ENCODE peak calls at places on chromosome 2, in seven cellular contexts. A, S, O, C, R, W and E are unnamed samples.
A peak's percentile ranks its signal among the peaks of the same experiment; 100 is the strongest.

GRCh38 chr2:236103981-236104380 is 64.2 kb downstream of the GBX2 start:
- DNase-seq in A (no peak), S (no peak), O (no peak), C (no peak), R (no peak), W (no peak), E (no peak)

GRCh38 chr2:145593991-145594702 is 1074.2 kb upstream of the ZEB2 start:
- DNase-seq in A (no peak), S (no peak), O (no peak), C (no peak), R (no peak), W (no peak), E (no peak)

GRCh38 chr2:157874997-157875719 is 972 bp downstream of the ACVR1 start:
- DNase-seq in A (no peak), S (peak; percentile 80), O (no peak), C (peak; percentile 71), R (peak; percentile 20), W (no peak), E (no peak)

GRCh38 chr2:236264256-236264655 is at the start of gene ASB18:
- DNase-seq in A (no peak), S (no peak), O (no peak), C (no peak), R (no peak), W (no peak), E (no peak)

GRCh38 chr2:158786897-158787296 is 8.2 kb upstream of the DAPL1 start:
- DNase-seq in A (no peak), S (no peak), O (no peak), C (no peak), R (no peak), W (no peak), E (no peak)

GRCh38 chr2:101396352-101396717 is 9.0 kb upstream of the CREG2 start:
- DNase-seq in A (peak; percentile 45), S (no peak), O (peak; percentile 17), C (no peak), R (no peak), W (no peak), E (no peak)

GRCh38 chr2:11154460-11155325 is 574 bp upstream of the SLC66A3 start:
- DNase-seq in A (peak; percentile 92), S (peak; percentile 99), O (peak; percentile 99), C (peak; percentile 99), R (peak; percentile 98), W (peak; percentile 89), E (peak; percentile 98)

GRCh38 chr2:234438322-234438977 is 58.4 kb downstream of the ARL4C start:
- DNase-seq in A (no peak), S (no peak), O (no peak), C (no peak), R (no peak), W (no peak), E (no peak)

GRCh38 chr2:207770602-207771404 is 1.1 kb upstream of the FZD5 start:
- DNase-seq in A (no peak), S (peak; percentile 83), O (no peak), C (no peak), R (no peak), W (no peak), E (no peak)

GRCh38 chr2:231189571-231190495 is 8.6 kb upstream of the ARMC9 start:
- DNase-seq in A (no peak), S (no peak), O (no peak), C (peak; percentile 79), R (no peak), W (no peak), E (peak; percentile 52)

GRCh38 chr2:109428841-109429710 is 184.7 kb downstream of the SEPTIN10 start:
- DNase-seq in A (no peak), S (peak; percentile 64), O (no peak), C (peak; percentile 49), R (no peak), W (no peak), E (no peak)

GRCh38 chr2:43228782-43229659 is 2.6 kb upstream of the ZFP36L2 start:
- DNase-seq in A (no peak), S (peak; percentile 53), O (no peak), C (no peak), R (no peak), W (no peak), E (no peak)

GRCh38 chr2:39491653-39492052 is 54.6 kb upstream of the MAP4K3 start:
- DNase-seq in A (no peak), S (no peak), O (no peak), C (no peak), R (no peak), W (no peak), E (no peak)

GRCh38 chr2:218010838-218011616 is 8.2 kb upstream of the TNS1 start:
- DNase-seq in A (no peak), S (no peak), O (no peak), C (no peak), R (no peak), W (no peak), E (no peak)

GRCh38 chr2:218010116-218010837 is 7.5 kb upstream of the TNS1 start:
- DNase-seq in A (no peak), S (peak; percentile 85), O (no peak), C (peak; percentile 83), R (peak; percentile 63), W (no peak), E (peak; percentile 65)

GRCh38 chr2:218009191-218010114 is 6.7 kb upstream of the TNS1 start:
- DNase-seq in A (no peak), S (no peak), O (no peak), C (no peak), R (no peak), W (no peak), E (no peak)

GRCh38 chr2:218006741-218007140 is 3.9 kb upstream of the TNS1 start:
- DNase-seq in A (no peak), S (no peak), O (no peak), C (no peak), R (no peak), W (no peak), E (no peak)

DNA sequence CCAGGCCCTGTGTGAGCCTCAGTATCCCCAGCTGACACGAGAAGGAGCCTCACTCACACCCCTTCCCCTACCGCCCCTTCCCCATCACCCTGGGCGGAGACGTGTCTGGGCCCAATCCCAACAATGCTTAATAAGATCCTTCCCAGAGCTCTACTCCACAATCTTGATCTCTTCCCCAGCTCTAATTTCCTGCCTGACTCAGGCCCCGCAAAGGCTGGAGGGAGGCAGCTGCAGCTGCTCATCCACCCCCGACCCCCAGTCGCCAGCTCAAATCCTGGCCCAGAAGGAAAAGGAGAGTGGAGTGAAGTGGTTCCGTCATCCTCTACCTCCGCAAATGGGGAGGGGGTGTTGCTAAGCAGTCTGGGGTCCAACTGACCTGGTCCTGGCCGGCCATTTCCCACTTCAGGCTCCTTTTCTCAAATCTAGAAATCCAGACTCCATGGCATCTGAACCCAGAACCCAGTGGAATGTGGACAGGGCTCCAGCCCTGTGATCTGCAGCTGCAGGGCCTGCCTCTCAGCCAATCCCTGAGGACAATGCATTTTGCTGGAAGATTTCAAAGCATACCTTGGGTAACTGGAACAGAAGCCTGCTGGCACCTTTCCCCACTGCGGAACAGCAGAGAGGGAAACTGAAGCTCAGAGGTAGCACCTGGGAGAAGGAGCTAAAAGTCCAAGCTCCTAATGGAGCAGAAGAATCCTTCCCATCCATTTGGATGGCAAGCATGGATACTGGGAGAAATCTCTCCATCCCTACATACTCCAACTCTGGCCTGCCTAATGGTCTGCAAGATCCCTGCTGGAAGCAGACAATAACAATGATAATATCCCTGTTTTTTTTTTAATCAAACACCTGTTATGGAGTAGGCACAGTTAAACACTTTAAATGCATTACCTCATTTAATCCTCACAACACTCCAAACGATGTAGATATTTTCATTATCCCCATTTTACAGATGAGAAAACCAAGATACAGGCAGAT is 5.6 kb upstream of the TNS1 start:
- DNase-seq in A (no peak), S (no peak), O (no peak), C (no peak), R (no peak), W (no peak), E (no peak)
- TF ChIP-seq POLR2A in A (no peak), S (no peak), O (no peak), C (no peak), R (no peak), W (no peak), E (no peak)

GRCh38 chr2:128304715-128305554 is 13.7 kb downstream of the HS6ST1 start:
- DNase-seq in A (peak; percentile 76), S (peak; percentile 73), O (peak; percentile 90), C (peak; percentile 96), R (peak; percentile 96), W (peak; percentile 72), E (peak; percentile 73)
- TF ChIP-seq CTCF in A (no peak), S (no peak), O (no peak), C (no peak), R (no peak), W (no peak), E (no peak)

DNA sequence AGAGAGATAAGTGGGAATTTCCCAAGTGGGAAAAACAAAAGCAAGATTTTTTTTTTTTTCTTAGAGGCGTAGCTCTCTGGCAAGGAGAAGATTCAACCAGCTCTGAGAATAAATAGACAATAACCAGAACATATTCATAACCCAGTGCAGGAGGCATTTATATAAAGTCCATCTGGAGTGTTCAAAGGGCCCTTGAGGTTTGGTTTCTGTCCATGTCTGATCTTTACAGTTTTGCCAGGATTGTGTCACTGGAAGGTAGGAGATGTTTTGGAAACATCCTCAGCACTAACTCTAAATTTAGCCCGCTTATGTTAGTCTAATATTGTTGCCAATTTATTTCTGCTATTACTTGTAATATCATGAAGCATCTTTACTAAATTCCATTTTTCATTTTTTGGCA is 22.3 kb upstream of the REV1 start:
- DNase-seq in A (no peak), S (no peak), O (no peak), C (no peak), R (no peak), W (no peak), E (no peak)
- TF ChIP-seq POLR2AphosphoS5 in A (no peak), S (no peak), O (no peak), C (peak; percentile 99), R (peak; percentile 38), W (no peak), E (peak; percentile 42)

GRCh38 chr2:65436825-65437221 is 4.4 kb upstream of the SPRED2 start:
- DNase-seq in A (no peak), S (no peak), O (no peak), C (no peak), R (no peak), W (no peak), E (no peak)

GRCh38 chr2:65434592-65435241 is 2.3 kb upstream of the SPRED2 start:
- DNase-seq in A (peak; percentile 30), S (no peak), O (no peak), C (no peak), R (no peak), W (no peak), E (no peak)

GRCh38 chr2:65437392-65438135 is 5.2 kb upstream of the SPRED2 start:
- DNase-seq in A (no peak), S (no peak), O (no peak), C (no peak), R (no peak), W (no peak), E (no peak)

GRCh38 chr2:65436169-65436824 is 3.9 kb upstream of the SPRED2 start:
- DNase-seq in A (peak; percentile 89), S (peak; percentile 92), O (peak; percentile 82), C (peak; percentile 97), R (peak; percentile 91), W (peak; percentile 63), E (peak; percentile 89)

DNA sequence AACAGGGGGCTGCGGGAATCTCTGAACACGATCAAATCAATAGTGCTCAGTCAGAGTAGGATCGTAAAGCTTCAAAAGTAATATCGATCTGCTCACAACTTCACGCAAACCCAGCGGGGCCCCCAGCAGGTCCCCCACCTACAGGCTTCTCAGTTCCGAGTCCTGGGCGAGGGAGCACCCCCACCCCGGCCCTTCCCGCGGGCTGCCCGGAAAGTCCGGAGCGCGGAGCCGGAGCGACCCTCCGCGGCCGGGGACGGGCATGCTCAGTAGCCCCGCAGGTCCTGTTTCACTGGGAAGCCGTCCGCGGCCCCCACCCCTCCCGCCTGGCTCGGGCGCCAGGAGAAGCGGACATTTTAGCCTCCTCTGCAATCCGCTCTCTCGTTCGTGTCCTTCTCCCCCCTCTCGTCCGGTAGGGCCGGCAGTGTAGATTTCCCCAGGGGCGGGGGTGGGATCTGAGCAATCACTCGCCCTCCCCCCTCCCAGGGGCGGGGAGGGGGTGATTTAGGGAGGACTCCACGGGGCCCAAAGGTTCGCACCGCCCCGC is 3.3 kb upstream of the SPRED2 start:
- DNase-seq in A (peak; percentile 76), S (peak; percentile 91), O (peak; percentile 82), C (peak; percentile 95), R (peak; percentile 86), W (peak; percentile 66), E (peak; percentile 84)
- TF ChIP-seq POLR2A in A (peak; percentile 70), S (no peak), O (peak; percentile 53), C (no peak), R (peak; percentile 39), W (no peak), E (peak; percentile 14)